ENCODE peak calls at places on chromosomes 13 and 19, in nine cellular contexts. R is left lung, V is cardiac muscle cell, D is ovary, L is HCT116, G is cardiac fibroblast, A is mesothelial cell of epicardium, S is Peyer's patch, O is ascending aorta. J is an unnamed sample.
A peak's percentile ranks its signal among the peaks of the same experiment; 100 is the strongest.

GRCh38 chr19:6459356-6460098 is at the start of gene SLC25A23:
- DNase-seq in R (peak; percentile 89), V (peak; percentile 86), D (peak; percentile 66), L (peak; percentile 61), G (peak; percentile 85), A (peak; percentile 82), S (peak; percentile 81), O (no peak), J (no peak)

GRCh38 chr19:8702350-8702749 is 3.8 kb upstream of the ACTL9 start:
- DNase-seq in R (no peak), V (no peak), D (no peak), L (no peak), G (no peak), A (no peak), S (no peak), O (no peak), J (no peak)

GRCh38 chr19:19372656-19373416 is 32.6 kb upstream of the GATAD2A start:
- DNase-seq in R (peak; percentile 87), V (no peak), D (no peak), L (peak; percentile 50), G (peak; percentile 60), A (no peak), S (peak; percentile 88), O (peak; percentile 29), J (no peak)

GRCh38 chr19:8113017-8113416 is 36.4 kb downstream of the FBN3 start:
- DNase-seq in R (peak; percentile 1), V (no peak), D (no peak), L (no peak), G (no peak), A (no peak), S (no peak), O (no peak), J (no peak)

GRCh38 chr13:110390572-110390971 is 83.5 kb downstream of the COL4A2 start:
- DNase-seq in R (no peak), V (no peak), D (no peak), L (no peak), G (peak; percentile 69), A (no peak), S (no peak), O (no peak), J (no peak)

GRCh38 chr19:29854033-29854432 is 42.2 kb downstream of the CCNE1 start:
- DNase-seq in R (no peak), V (no peak), D (no peak), L (no peak), G (no peak), A (no peak), S (no peak), O (no peak), J (no peak)

GRCh38 chr13:113566227-113566561 is 18.4 kb upstream of the TFDP1 start:
- DNase-seq in R (no peak), V (no peak), D (no peak), L (no peak), G (no peak), A (no peak), S (no peak), O (no peak), J (no peak)

GRCh38 chr13:106523566-106523965 is 11.9 kb downstream of the EFNB2 start:
- DNase-seq in R (no peak), V (no peak), D (no peak), L (no peak), G (peak; percentile 34), A (no peak), S (no peak), O (no peak), J (no peak)

GRCh38 chr13:68550330-68550729 is 1320.2 kb upstream of the PCDH9 start:
- DNase-seq in R (no peak), V (no peak), D (no peak), L (no peak), G (no peak), A (no peak), S (no peak), O (no peak), J (no peak)

GRCh38 chr13:79837741-79838450 is 356.9 kb downstream of the NDFIP2 start:
- DNase-seq in R (no peak), V (no peak), D (no peak), L (no peak), G (peak; percentile 16), A (no peak), S (no peak), O (no peak), J (no peak)

GRCh38 chr13:46962286-46962941 is 65.6 kb upstream of the HTR2A start:
- DNase-seq in R (no peak), V (peak; percentile 32), D (no peak), L (no peak), G (peak; percentile 10), A (no peak), S (no peak), O (no peak), J (no peak)
- TF ChIP-seq CTCF in R (no peak), V (peak; percentile 36), D (no peak), L (peak; percentile 55), G (peak; percentile 24), A (peak; percentile 12), S (no peak), O (no peak), J (no peak)

GRCh38 chr13:51585234-51585672 is 991 bp downstream of the WDFY2 start:
- DNase-seq in R (no peak), V (peak; percentile 29), D (no peak), L (no peak), G (peak; percentile 40), A (no peak), S (no peak), O (no peak), J (no peak)

GRCh38 chr13:51583875-51584730 is at the start of gene WDFY2:
- DNase-seq in R (peak; percentile 100), V (peak; percentile 100), D (peak; percentile 99), L (peak; percentile 99), G (peak; percentile 100), A (peak; percentile 100), S (peak; percentile 100), O (peak; percentile 99), J (peak; percentile 99)

GRCh38 chr13:51585696-51586095 is 1.4 kb downstream of the WDFY2 start:
- DNase-seq in R (no peak), V (no peak), D (no peak), L (no peak), G (peak; percentile 22), A (no peak), S (no peak), O (no peak), J (no peak)

GRCh38 chr13:51583469-51583874 is 790 bp upstream of the WDFY2 start:
- DNase-seq in R (no peak), V (no peak), D (peak; percentile 27), L (no peak), G (no peak), A (no peak), S (no peak), O (no peak), J (no peak)

DNA sequence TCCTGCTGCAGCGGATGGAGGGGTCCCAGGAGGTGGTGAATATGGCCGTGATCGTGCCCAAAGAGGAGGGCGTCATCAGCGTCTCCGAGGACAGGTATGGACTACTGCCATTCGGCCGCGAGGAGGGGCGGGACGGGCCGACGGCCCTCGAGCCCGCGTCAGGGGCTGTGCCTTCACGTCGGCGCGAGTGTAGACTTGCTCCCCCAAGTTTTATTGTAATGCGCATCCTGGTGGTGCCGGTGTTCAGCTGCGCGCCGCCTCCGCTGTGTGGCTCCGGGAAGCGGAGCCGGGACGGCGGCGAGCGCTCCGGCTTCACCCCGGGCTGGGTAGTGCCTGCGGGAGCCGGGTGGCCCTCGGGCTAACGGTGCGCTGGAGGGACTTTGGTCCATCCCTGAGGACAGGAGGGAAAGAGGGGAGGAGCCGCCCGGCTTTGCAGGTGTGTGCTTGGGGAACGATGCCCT is 499 bp downstream of the WDFY2 start:
- DNase-seq in R (peak; percentile 90), V (peak; percentile 66), D (peak; percentile 65), L (peak; percentile 23), G (peak; percentile 58), A (no peak), S (peak; percentile 81), O (no peak), J (peak; percentile 31)
- TF ChIP-seq CTCF in R (no peak), V (peak; percentile 13), D (no peak), L (no peak), G (no peak), A (no peak), S (no peak), O (no peak), J (no peak)

DNA sequence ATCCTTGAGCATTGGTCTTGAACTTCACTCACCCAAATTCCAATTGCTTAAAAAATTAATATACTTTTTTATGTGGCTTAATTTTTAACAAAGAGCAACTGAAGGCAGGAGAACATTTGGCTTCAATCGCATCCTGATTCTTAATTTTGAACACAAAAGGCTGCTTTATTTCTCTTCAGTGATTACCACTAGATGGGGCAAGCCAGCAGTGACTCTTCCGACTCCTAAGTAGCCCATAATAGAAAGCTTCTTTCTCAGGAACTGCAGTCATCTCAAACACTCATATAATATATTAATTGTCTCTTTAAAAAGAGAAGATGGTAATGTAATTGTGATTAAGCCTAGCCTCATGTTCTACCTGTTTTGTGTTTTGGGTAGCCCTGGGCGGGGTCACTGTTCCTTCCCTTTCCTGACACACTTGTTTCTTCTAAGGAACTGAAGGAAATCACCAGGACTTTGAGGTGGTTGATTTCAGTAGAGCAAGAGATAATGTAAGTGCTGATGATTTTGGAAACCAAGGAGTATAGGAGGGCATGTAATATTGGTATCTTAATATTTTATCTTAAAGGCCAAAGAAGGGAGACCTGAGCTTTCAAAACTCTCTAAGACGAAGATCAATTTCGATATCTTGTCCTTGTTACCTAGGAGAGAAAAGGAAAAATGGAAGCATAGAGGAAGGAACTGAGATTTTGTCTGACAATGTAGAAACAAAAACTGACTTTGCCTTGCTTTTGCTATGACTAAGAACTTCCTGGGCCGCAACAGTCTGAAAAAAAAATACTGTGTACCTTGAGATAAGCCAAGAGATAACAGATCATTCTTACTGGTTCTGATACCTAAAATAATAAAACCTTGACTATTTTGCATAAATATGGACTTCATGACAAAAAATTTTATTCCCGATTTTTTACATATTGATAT is 73.1 kb downstream of the TNFSF13B start:
- DNase-seq in R (no peak), V (peak; percentile 60), D (no peak), L (peak; percentile 16), G (peak; percentile 54), A (no peak), S (no peak), O (no peak), J (no peak)
- TF ChIP-seq CTCF in R (peak; percentile 30), V (peak; percentile 58), D (no peak), L (peak; percentile 72), G (peak; percentile 68), A (peak; percentile 40), S (peak; percentile 39), O (no peak), J (no peak)

GRCh38 chr13:51933466-51934058 is 71.8 kb downstream of the CCDC70 start:
- DNase-seq in R (no peak), V (no peak), D (no peak), L (no peak), G (no peak), A (no peak), S (no peak), O (no peak), J (no peak)

GRCh38 chr13:51937320-51938290 is 73.6 kb downstream of the ATP7B start:
- DNase-seq in R (no peak), V (no peak), D (no peak), L (no peak), G (no peak), A (no peak), S (no peak), O (no peak), J (no peak)

GRCh38 chr13:51938454-51938853 is 72.8 kb downstream of the ATP7B start:
- DNase-seq in R (no peak), V (no peak), D (no peak), L (no peak), G (no peak), A (no peak), S (no peak), O (no peak), J (no peak)

GRCh38 chr13:51934461-51935087 is 72.8 kb downstream of the CCDC70 start:
- DNase-seq in R (no peak), V (no peak), D (no peak), L (no peak), G (no peak), A (no peak), S (no peak), O (no peak), J (no peak)

GRCh38 chr13:51935326-51936171 is 73.8 kb downstream of the CCDC70 start:
- DNase-seq in R (no peak), V (peak; percentile 31), D (no peak), L (peak; percentile 19), G (peak; percentile 5), A (peak; percentile 44), S (no peak), O (no peak), J (no peak)
- TF ChIP-seq CTCF in R (no peak), V (peak; percentile 30), D (no peak), L (peak; percentile 78), G (peak; percentile 32), A (no peak), S (peak; percentile 54), O (no peak), J (no peak)

J was measured in omental fat pad.